ENCODE peak calls at places on chromosomes 13 and 19, in six cellular contexts. M is naive thymus-derived CD8-positive, alpha-beta T cell; U is stimulated activated CD8-positive, alpha-beta memory T cell treated with anti-CD3 and anti-CD28 coated beads, Interleukin-4, amount 100 ng/mL, for 1 hour; H is NCI-H748 treated with DMSO at 0.1 percent for 48 hours; F is amniotic stem cell; A is cerebellum. S is an unnamed sample.

GRCh38 chr19:38731654-38732301 is 12.5 kb downstream of the CAPN12 start:
- DNase-seq in M (no peak), A (no peak), U (no peak), F (no peak), H (no peak), S (no peak)

GRCh38 chr19:15453091-15453498 is 3.3 kb upstream of the WIZ start:
- DNase-seq in M (no peak), H (no peak), A (no peak), U (no peak), F (no peak), S (no peak)

GRCh38 chr13:32587014-32587773 is 942 bp downstream of the PDS5B start:
- DNase-seq in A (peak; percentile 62), F (peak; percentile 48), M (peak; percentile 77), H (peak; percentile 69), U (peak; percentile 9), S (peak; percentile 23)

GRCh38 chr13:99403458-99403971 is 96.3 kb upstream of the GPR183 start:
- DNase-seq in U (no peak), F (no peak), M (peak; percentile 31), H (no peak), A (no peak), S (no peak)

GRCh38 chr13:36282818-36283432 is 14.7 kb downstream of the CCDC169 start:
- DNase-seq in H (peak; percentile 55), A (peak; percentile 10), F (peak; percentile 18), M (no peak), U (no peak), S (peak; percentile 15)

GRCh38 chr13:47757681-47758080 is 243.4 kb downstream of the SUCLA2 start:
- DNase-seq in M (no peak), U (no peak), F (no peak), H (no peak), A (no peak), S (no peak)

GRCh38 chr13:101785858-101786257 is 333.4 kb downstream of the ITGBL1 start:
- DNase-seq in A (peak; percentile 29), F (peak; percentile 15), U (no peak), H (peak; percentile 72), M (no peak), S (peak; percentile 9)

GRCh38 chr19:29860492-29860891 is 48.7 kb downstream of the CCNE1 start:
- DNase-seq in M (no peak), F (no peak), H (no peak), A (no peak), U (no peak), S (no peak)

GRCh38 chr19:29302002-29302928 is 89.3 kb upstream of the UQCRFS1 start:
- DNase-seq in U (no peak), M (no peak), A (no peak), F (no peak), H (no peak), S (no peak)

GRCh38 chr13:105050696-105051095 is 1484.8 kb downstream of the EFNB2 start:
- DNase-seq in A (no peak), F (no peak), U (no peak), M (no peak), H (no peak), S (no peak)

S was measured in HTR-8/SVneo.